ENCODE peak calls at places on chromosomes 11 and 22, in four cellular contexts. M is K562, Q is HCT116, E is GM12878. K is an unnamed sample.

GRCh38 chr11:115141715-115142114 is 362.5 kb downstream of the CADM1 start:
- DNase-seq in E (no peak), M (no peak), Q (no peak), K (no peak)

GRCh38 chr11:105000797-105001196 is 22.2 kb downstream of the CASP5 start:
- DNase-seq in E (peak; percentile 24), M (peak; percentile 6), Q (peak; percentile 19), K (no peak)

GRCh38 chr11:103210543-103210942 is 101.3 kb downstream of the DYNC2H1 start:
- DNase-seq in M (no peak), Q (no peak), E (no peak), K (no peak)

GRCh38 chr11:64928957-64929356 is 4.5 kb downstream of the PPP2R5B start:
- DNase-seq in Q (no peak), E (no peak), M (no peak), K (no peak)

GRCh38 chr22:26487996-26488395 is 4.3 kb downstream of the SRRD start:
- DNase-seq in Q (no peak), E (no peak), M (no peak), K (no peak)

GRCh38 chr11:125952973-125953372 is 7.1 kb downstream of the VSIG10L2 start:
- DNase-seq in Q (no peak), E (no peak), M (no peak), K (peak; percentile 59)

GRCh38 chr22:35465109-35465701 is 65.3 kb downstream of the MCM5 start:
- DNase-seq in Q (no peak), E (no peak), M (no peak), K (peak; percentile 26)

GRCh38 chr11:59283825-59284772 is 71.4 kb upstream of the MPEG1 start:
- DNase-seq in M (peak; percentile 43), E (peak; percentile 71), Q (peak; percentile 29), K (peak; percentile 31)

GRCh38 chr11:79189604-79190003 is 251.2 kb downstream of the TENM4 start:
- DNase-seq in E (no peak), M (no peak), Q (no peak), K (no peak)

GRCh38 chr11:75276696-75277095 is 36.1 kb downstream of the TPBGL start:
- DNase-seq in E (no peak), Q (no peak), M (no peak), K (no peak)

GRCh38 chr22:42353883-42354727 is 78.1 kb downstream of the NFAM1 start:
- DNase-seq in E (no peak), M (no peak), Q (no peak), K (no peak)
- TF ChIP-seq JUND in E (no peak), M (no peak), Q (no peak), K (no peak)

GRCh38 chr11:66011785-66012303 is at the start of gene CST6:
- DNase-seq in E (no peak), Q (no peak), M (no peak), K (no peak)
- TF ChIP-seq JUND in E (no peak), Q (no peak), M (no peak), K (no peak)

DNA sequence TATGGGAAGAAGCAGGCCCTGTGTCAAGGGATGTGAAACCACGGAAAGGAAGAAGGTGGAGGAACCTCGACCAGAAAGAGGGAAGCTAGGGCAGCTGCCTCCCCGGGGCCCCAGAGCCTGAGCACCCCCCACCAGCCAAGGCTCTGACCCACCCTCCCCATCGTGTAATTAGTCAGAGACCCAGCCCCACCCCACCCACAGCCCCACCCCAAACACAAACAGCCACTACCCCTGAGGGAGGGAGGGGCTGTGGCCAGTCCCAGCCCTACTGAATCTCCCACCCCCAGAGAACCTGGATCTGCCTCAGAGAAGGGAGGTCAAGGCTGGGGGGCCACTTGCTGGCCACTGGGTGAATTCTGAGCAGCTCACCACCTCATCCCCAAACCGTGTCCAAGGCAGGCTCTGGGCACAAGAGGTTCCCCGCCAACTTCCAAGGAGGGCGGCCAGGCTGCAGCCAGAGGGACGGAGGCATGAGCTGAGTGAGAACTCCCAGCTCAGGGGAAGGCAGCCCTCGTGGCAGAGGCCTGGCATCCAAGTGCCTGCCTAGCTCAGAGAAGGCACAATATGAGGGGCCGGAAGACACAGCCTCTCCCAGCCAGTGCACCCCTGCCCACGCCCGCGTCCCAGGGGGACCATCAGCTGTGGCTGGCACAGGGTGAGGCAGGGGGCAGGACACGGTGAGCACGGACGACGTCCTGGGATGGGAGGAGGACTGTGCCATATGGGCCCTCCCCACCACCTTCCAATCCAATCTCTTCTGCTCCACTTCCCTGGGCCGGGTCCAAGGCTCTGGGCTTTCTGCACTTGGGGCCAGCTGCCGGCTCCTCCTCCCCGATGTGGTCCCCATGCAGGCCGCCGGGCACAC is 2.7 kb downstream of the PLXNB2 start:
- DNase-seq in Q (no peak), E (no peak), M (peak; percentile 59), K (no peak)
- TF ChIP-seq JUND in Q (no peak), E (no peak), M (no peak), K (no peak)

DNA sequence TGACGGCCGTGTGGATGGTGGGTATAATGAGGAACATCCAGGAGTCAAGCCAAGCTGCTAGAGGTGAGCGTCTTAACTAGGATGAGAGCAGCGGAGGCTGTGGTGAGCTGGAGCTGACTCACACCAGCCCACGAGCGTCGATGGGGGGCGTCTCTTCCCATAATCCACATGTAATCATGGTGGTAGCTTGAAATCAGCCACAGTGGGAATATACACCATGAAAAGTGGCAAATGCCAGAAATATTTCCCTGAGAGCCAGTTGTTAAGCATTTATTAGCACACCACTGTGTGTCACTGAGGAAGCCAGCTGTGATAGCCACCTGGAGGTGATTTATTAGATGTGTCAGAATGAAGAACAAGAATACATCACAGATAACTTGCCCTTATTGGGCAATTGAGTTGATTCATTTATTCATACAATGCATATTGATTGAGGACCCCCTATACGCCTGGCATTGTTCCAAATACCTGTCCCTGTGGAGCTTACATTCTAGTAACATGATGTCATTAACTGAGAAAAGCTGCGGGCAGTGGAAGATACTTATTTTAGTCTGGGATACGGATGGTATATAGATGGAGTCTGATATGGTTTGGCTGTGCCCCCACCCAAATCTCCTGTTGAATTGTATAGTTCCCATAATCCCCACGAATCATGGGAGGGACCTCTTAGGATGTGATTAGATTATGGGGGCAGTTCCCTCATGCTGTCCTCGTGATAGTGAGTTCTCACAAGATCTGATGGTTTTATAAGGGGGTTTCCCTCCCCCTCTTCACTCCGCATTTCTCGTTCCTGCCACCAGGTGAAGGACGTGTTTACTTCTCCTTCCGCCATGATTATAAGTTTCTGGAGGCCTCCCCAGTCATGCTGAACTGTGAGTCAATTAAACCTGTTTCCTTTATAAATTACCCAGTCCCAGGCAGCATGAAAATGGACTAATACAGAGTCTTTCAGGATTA is 473.4 kb downstream of the METTL15 start:
- DNase-seq in M (no peak), Q (no peak), E (no peak), K (no peak)
- TF ChIP-seq JUND in M (no peak), Q (no peak), E (no peak), K (no peak)

DNA sequence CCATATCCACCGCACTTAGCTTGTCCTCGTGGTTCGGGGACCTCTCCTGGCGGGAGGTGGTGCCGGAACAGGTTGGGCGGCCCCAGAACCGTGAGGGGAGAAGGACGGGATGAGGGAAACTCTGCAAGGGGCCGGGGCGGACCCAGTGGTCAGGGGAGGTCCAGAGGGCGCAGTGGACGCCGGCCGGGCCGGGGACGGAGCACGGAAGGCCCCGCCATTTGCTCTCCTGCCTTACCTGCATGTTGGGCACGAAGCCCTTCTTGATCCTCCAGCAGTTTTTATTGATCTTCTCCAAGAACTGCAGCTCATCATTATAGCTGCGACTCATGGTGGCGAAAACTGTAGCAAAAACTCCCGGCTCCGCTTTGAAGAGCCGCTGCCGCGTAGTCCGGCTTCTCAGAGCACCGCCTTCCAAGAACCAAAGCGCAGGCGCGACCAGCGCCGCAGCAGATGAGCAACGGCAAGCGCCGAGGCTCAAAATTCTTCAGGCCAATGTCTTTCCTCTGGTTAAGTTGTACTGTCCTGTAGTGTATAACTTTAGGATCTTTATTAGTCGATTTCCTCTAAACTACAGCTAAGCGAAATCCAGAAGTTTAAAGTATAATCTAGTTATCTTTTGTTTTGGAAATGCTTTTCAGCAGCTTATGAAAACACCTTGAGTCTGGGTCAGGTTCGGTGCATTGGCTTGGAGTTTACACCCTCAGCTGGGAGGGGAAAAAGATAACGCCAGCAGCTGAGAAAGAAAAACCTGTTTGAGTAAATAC is at the start of gene RTCB:
- DNase-seq in E (peak; percentile 80), M (peak; percentile 68), Q (peak; percentile 88), K (peak; percentile 41)
- TF ChIP-seq JUND in E (no peak), M (no peak), Q (no peak), K (no peak)

GRCh38 chr22:38881464-38881871 is 9.5 kb upstream of the CBX6 start:
- DNase-seq in Q (no peak), E (no peak), M (no peak), K (no peak)
- TF ChIP-seq JUND in Q (no peak), E (no peak), M (no peak), K (no peak)

GRCh38 chr11:777288-778255 is at the start of gene GATD1:
- DNase-seq in M (peak; percentile 99), E (peak; percentile 44), Q (peak; percentile 46), K (peak; percentile 98)
- TF ChIP-seq JUND in M (no peak), E (no peak), Q (no peak), K (no peak)